ENCODE peak calls at places on chromosomes 13 and 19, in seven cellular contexts. X is breast epithelium, I is AG09309, V is cardiac muscle cell, E is kidney epithelial cell, L is left ventricle myocardium inferior, Y is fibroblast of pulmonary artery. S is an unnamed sample.

GRCh38 chr19:42378225-42378929 is 11.7 kb downstream of the CNFN start:
- DNase-seq in X (no peak), I (no peak), V (no peak), E (no peak), L (no peak), Y (no peak), S (no peak)

GRCh38 chr13:100646871-100647270 is 27.7 kb downstream of the TMTC4 start:
- DNase-seq in X (no peak), I (no peak), V (no peak), E (no peak), L (no peak), Y (no peak), S (no peak)

GRCh38 chr13:46165485-46166220 is 16.3 kb downstream of the LCP1 start:
- DNase-seq in X (no peak), I (no peak), V (no peak), E (peak), L (no peak), Y (no peak), S (no peak)

GRCh38 chr13:55160911-55161310 is 1979.8 kb upstream of the PRR20A start:
- DNase-seq in X (no peak), I (no peak), V (peak), E (no peak), L (no peak), Y (no peak), S (no peak)

GRCh38 chr13:101397742-101398141 is 18.6 kb downstream of the NALCN start:
- DNase-seq in X (no peak), I (no peak), V (no peak), E (peak), L (no peak), Y (peak), S (no peak)

GRCh38 chr13:110944121-110944967 is 29.5 kb upstream of the ANKRD10 start:
- DNase-seq in X (no peak), I (peak), V (peak), E (peak), L (no peak), Y (peak), S (no peak)

GRCh38 chr19:47226426-47227346 is 4.3 kb downstream of the BBC3 start:
- DNase-seq in X (peak), I (no peak), V (peak), E (no peak), L (peak), Y (peak), S (peak)

GRCh38 chr13:94595006-94595942 is 678 bp downstream of the TGDS start:
- DNase-seq in X (no peak), I (no peak), V (peak), E (no peak), L (no peak), Y (peak), S (peak)

GRCh38 chr13:79485014-79485441 is 4.1 kb downstream of the NDFIP2 start:
- DNase-seq in X (no peak), I (peak), V (no peak), E (peak), L (no peak), Y (peak), S (no peak)

GRCh38 chr19:5090465-5090779 is 121.5 kb downstream of the KDM4B start:
- DNase-seq in X (no peak), I (no peak), V (no peak), E (no peak), L (no peak), Y (no peak), S (no peak)

GRCh38 chr19:32662186-32662585 is 12.8 kb downstream of the ANKRD27 start:
- DNase-seq in X (no peak), I (no peak), V (no peak), E (no peak), L (no peak), Y (peak), S (no peak)

GRCh38 chr19:39595950-39596349 is 6.4 kb upstream of the LGALS13 start:
- DNase-seq in X (no peak), I (no peak), V (no peak), E (no peak), L (no peak), Y (no peak), S (no peak)

GRCh38 chr13:50081106-50081898 is 66.1 kb downstream of the KCNRG start:
- DNase-seq in X (no peak), I (no peak), V (peak), E (no peak), L (peak), Y (no peak), S (peak)

GRCh38 chr19:18290250-18291018 is 9.0 kb upstream of the JUND start:
- DNase-seq in X (no peak), I (no peak), V (no peak), E (no peak), L (peak), Y (peak), S (peak)

GRCh38 chr13:42991892-42992584 is at the start of gene EPSTI1:
- DNase-seq in X (peak), I (no peak), V (peak), E (no peak), L (peak), Y (peak), S (peak)

GRCh38 chr19:45323671-45324081 is 1.0 kb upstream of the CKM start:
- DNase-seq in X (no peak), I (no peak), V (peak), E (no peak), L (peak), Y (no peak), S (no peak)

GRCh38 chr19:56933014-56933705 is 92.6 kb upstream of the PEG3 start:
- DNase-seq in X (no peak), I (no peak), V (no peak), E (no peak), L (no peak), Y (no peak), S (no peak)

GRCh38 chr13:39603424-39603947 is 493 bp upstream of the LHFPL6 start:
- DNase-seq in X (no peak), I (no peak), V (peak), E (no peak), L (no peak), Y (peak), S (no peak)

GRCh38 chr19:28980236-28980868 is 232.6 kb downstream of the UQCRFS1 start:
- DNase-seq in X (no peak), I (peak), V (peak), E (no peak), L (no peak), Y (peak), S (no peak)
- TF ChIP-seq CTCF in X (no peak), I (peak), V (peak), E (peak), L (peak), Y (peak), S (no peak)

GRCh38 chr19:58305065-58305931 is at the start of gene ERVK3-1:
- DNase-seq in X (peak), I (peak), V (peak), E (peak), L (peak), Y (peak), S (peak)
- TF ChIP-seq CTCF in X (peak), I (no peak), V (no peak), E (no peak), L (peak), Y (no peak), S (no peak)

GRCh38 chr19:54620464-54620863 is 9.8 kb upstream of the LILRB1 start:
- DNase-seq in X (no peak), I (no peak), V (no peak), E (no peak), L (no peak), Y (no peak), S (no peak)
- TF ChIP-seq CTCF in X (no peak), I (no peak), V (no peak), E (no peak), L (no peak), Y (no peak), S (no peak)

DNA sequence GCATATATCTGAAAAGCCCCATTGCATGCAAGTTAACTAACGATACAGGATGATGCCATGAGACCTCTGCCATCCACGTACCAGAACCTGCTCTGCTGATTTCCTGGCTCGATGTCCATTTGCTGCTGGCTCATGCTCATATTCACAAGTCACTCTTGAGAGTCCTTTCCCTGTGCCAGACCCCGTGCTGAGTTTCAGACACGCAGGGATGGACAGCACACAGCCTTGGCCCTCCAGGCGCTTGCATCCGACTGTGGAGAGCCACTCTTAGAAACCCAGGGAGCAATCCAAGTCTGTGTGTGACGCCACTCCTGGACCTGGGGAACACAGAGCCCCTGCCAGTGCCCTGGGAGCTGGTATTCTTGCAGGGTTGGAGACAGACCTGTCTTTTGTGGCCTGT is 37.6 kb upstream of the TSHZ3 start:
- DNase-seq in X (no peak), I (no peak), V (no peak), E (no peak), L (no peak), Y (no peak), S (no peak)
- TF ChIP-seq CTCF in X (no peak), I (no peak), V (no peak), E (no peak), L (no peak), Y (no peak), S (no peak)

GRCh38 chr13:114236224-114236623 is 1.5 kb downstream of the CDC16 start:
- DNase-seq in X (no peak), I (no peak), V (no peak), E (no peak), L (no peak), Y (no peak), S (no peak)

GRCh38 chr13:114237415-114238112 is 2.9 kb downstream of the CDC16 start:
- DNase-seq in X (no peak), I (no peak), V (no peak), E (no peak), L (no peak), Y (no peak), S (no peak)

GRCh38 chr13:114235697-114236096 is 1.0 kb downstream of the CDC16 start:
- DNase-seq in X (no peak), I (no peak), V (no peak), E (no peak), L (no peak), Y (no peak), S (no peak)

GRCh38 chr13:114234266-114234644 is 442 bp upstream of the CDC16 start:
- DNase-seq in X (no peak), I (no peak), V (no peak), E (no peak), L (no peak), Y (no peak), S (no peak)

DNA sequence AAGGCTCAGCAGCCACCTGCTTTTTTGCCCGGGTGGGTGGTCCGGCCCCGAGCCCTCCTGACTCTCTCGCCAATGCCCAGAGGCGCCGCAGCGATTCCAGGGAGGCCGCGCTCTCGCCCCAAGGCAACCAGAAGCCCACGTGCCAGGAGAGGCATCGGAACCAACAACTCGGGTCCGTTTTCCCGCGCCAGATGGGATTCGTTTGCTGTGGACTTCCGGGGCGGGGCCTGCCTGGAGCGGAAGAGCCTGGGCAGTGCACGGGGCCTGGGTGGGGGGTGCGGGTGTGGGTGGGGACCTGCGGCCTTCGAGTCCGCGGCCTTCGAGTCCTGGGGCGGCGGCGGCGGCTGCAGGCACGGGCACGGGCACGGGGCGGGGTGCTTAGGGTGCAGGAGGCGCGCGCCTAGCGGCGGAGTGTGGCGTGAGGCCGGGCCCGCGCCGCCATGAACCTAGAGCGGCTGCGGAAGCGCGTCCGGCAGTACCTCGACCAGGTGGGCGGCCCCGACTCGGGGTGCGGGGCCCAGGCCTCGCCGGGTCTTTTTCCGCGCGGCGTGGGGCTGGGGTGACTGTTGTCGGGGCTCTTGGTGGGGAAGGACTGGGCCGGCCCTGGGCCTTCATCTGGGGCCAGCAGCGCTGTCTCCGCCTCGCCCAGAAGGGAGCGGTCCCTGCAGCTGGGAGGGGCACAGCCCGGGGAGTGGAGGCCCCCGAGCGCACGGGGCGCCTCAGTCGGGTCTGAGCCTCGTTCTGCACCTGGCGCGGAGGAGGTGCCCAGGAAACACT is at the start of gene CDC16:
- DNase-seq in X (peak), I (peak), V (peak), E (peak), L (peak), Y (peak), S (peak)
- TF ChIP-seq CTCF in X (no peak), I (no peak), V (no peak), E (no peak), L (peak), Y (no peak), S (no peak)

DNA sequence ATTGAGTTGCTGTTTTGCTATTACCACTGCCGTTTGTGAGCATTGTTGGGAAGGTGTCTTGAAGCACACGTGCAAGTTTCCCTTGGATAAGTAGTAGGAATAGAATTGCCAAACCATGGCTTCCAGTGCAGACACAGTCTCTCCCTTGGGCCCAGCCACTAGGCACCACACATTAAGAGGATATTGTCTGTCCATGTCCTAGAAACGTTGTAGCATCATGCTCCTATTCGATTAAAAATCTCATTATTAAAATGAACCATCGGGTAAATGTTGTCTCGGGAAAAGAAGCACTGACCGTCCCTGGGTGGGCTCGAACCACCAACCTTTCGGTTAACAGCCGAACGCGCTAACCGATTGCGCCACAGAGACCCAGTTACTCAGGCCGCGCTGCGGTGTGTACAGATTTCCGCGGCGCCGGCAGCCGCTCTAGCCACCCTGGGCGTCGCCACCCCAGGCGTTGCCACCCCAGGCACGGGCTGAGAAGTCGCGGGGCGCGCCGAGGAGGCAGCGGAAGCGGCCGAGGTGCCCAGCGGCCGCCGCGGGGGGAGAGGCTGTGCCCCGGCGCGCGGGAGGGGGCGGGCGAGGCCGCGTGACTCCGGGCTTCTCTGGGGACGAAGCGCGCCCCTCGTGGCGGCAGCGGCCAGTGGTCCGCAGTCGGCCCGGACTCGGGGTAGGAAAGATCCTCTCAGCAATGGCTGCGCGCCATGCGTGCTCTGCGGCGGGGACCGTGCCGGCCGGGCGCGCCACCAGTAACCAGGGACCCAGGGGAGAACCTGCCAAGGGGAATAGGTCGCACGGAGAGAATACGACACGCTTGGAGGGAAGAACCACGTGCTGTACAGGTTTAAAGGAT is 56.2 kb downstream of the USPL1 start:
- DNase-seq in X (peak), I (peak), V (peak), E (no peak), L (peak), Y (peak), S (peak)
- TF ChIP-seq CTCF in X (no peak), I (peak), V (peak), E (peak), L (peak), Y (peak), S (no peak)

S was measured in activated B cell treated with CpG ODN at 0.5 μM for 24 hours.